ENCODE peak calls at places on chromosomes 5 and 9, in seven cellular contexts. One of them, this sample, is unnamed.

GRCh38 chr5:40754381-40755092 is 1.2 kb downstream of the TTC33 start:
- DNase-seq in activated T-helper 1 cell treated with anti-CD3 and anti-CD28 coated beads, Interleukin-12 subunit alpha, Interleukin-12 subunit beta, Interleukin-2, Interleukin-4 antibody, amounts not matched to agents 30 ng/mL and 10 ng/mL and 1 ng/mL, durations not matched to agents 14 hours and 24 hours and 36 hours: no peak
- DNase-seq in choroid plexus epithelial cell: peak; percentile 68
- DNase-seq in left lung: no peak
- DNase-seq in effector memory CD8-positive, alpha-beta T cell: peak; percentile 1
- DNase-seq in activated CD4-positive, alpha-beta T cell treated with anti-CD3 and anti-CD28 coated beads for 24 hours: no peak
- DNase-seq in endothelial cell: no peak
- DNase-seq in this sample: no peak

GRCh38 chr5:170216262-170216864 is 16.4 kb upstream of the C5orf58 start:
- DNase-seq in activated T-helper 1 cell treated with anti-CD3 and anti-CD28 coated beads, Interleukin-12 subunit alpha, Interleukin-12 subunit beta, Interleukin-2, Interleukin-4 antibody, amounts not matched to agents 30 ng/mL and 10 ng/mL and 1 ng/mL, durations not matched to agents 14 hours and 24 hours and 36 hours: no peak
- DNase-seq in choroid plexus epithelial cell: peak; percentile 87
- DNase-seq in left lung: no peak
- DNase-seq in effector memory CD8-positive, alpha-beta T cell: no peak
- DNase-seq in activated CD4-positive, alpha-beta T cell treated with anti-CD3 and anti-CD28 coated beads for 24 hours: no peak
- DNase-seq in endothelial cell: peak; percentile 56
- DNase-seq in this sample: no peak

GRCh38 chr9:100286257-100286656 is 66.5 kb downstream of the TEX10 start:
- DNase-seq in activated T-helper 1 cell treated with anti-CD3 and anti-CD28 coated beads, Interleukin-12 subunit alpha, Interleukin-12 subunit beta, Interleukin-2, Interleukin-4 antibody, amounts not matched to agents 30 ng/mL and 10 ng/mL and 1 ng/mL, durations not matched to agents 14 hours and 24 hours and 36 hours: no peak
- DNase-seq in choroid plexus epithelial cell: no peak
- DNase-seq in left lung: no peak
- DNase-seq in effector memory CD8-positive, alpha-beta T cell: no peak
- DNase-seq in activated CD4-positive, alpha-beta T cell treated with anti-CD3 and anti-CD28 coated beads for 24 hours: no peak
- DNase-seq in endothelial cell: no peak
- DNase-seq in this sample: no peak

GRCh38 chr9:125529589-125530515 is 177.2 kb downstream of the MAPKAP1 start:
- DNase-seq in activated T-helper 1 cell treated with anti-CD3 and anti-CD28 coated beads, Interleukin-12 subunit alpha, Interleukin-12 subunit beta, Interleukin-2, Interleukin-4 antibody, amounts not matched to agents 30 ng/mL and 10 ng/mL and 1 ng/mL, durations not matched to agents 14 hours and 24 hours and 36 hours: no peak
- DNase-seq in choroid plexus epithelial cell: no peak
- DNase-seq in left lung: no peak
- DNase-seq in effector memory CD8-positive, alpha-beta T cell: no peak
- DNase-seq in activated CD4-positive, alpha-beta T cell treated with anti-CD3 and anti-CD28 coated beads for 24 hours: no peak
- DNase-seq in endothelial cell: no peak
- DNase-seq in this sample: no peak

GRCh38 chr5:32692066-32692746 is 18.9 kb upstream of the NPR3 start:
- DNase-seq in activated T-helper 1 cell treated with anti-CD3 and anti-CD28 coated beads, Interleukin-12 subunit alpha, Interleukin-12 subunit beta, Interleukin-2, Interleukin-4 antibody, amounts not matched to agents 30 ng/mL and 10 ng/mL and 1 ng/mL, durations not matched to agents 14 hours and 24 hours and 36 hours: no peak
- DNase-seq in choroid plexus epithelial cell: peak; percentile 83
- DNase-seq in left lung: no peak
- DNase-seq in effector memory CD8-positive, alpha-beta T cell: no peak
- DNase-seq in activated CD4-positive, alpha-beta T cell treated with anti-CD3 and anti-CD28 coated beads for 24 hours: no peak
- DNase-seq in endothelial cell: no peak
- DNase-seq in this sample: no peak

GRCh38 chr5:176781638-176782570 is 28.5 kb upstream of the UNC5A start:
- DNase-seq in activated T-helper 1 cell treated with anti-CD3 and anti-CD28 coated beads, Interleukin-12 subunit alpha, Interleukin-12 subunit beta, Interleukin-2, Interleukin-4 antibody, amounts not matched to agents 30 ng/mL and 10 ng/mL and 1 ng/mL, durations not matched to agents 14 hours and 24 hours and 36 hours: no peak
- DNase-seq in choroid plexus epithelial cell: peak; percentile 60
- DNase-seq in left lung: no peak
- DNase-seq in effector memory CD8-positive, alpha-beta T cell: no peak
- DNase-seq in activated CD4-positive, alpha-beta T cell treated with anti-CD3 and anti-CD28 coated beads for 24 hours: no peak
- DNase-seq in endothelial cell: no peak
- DNase-seq in this sample: peak; percentile 29

GRCh38 chr5:60810438-60811085 is 33.5 kb downstream of the ELOVL7 start:
- DNase-seq in activated T-helper 1 cell treated with anti-CD3 and anti-CD28 coated beads, Interleukin-12 subunit alpha, Interleukin-12 subunit beta, Interleukin-2, Interleukin-4 antibody, amounts not matched to agents 30 ng/mL and 10 ng/mL and 1 ng/mL, durations not matched to agents 14 hours and 24 hours and 36 hours: no peak
- DNase-seq in choroid plexus epithelial cell: peak; percentile 48
- DNase-seq in left lung: no peak
- DNase-seq in effector memory CD8-positive, alpha-beta T cell: no peak
- DNase-seq in activated CD4-positive, alpha-beta T cell treated with anti-CD3 and anti-CD28 coated beads for 24 hours: no peak
- DNase-seq in endothelial cell: no peak
- DNase-seq in this sample: no peak

GRCh38 chr5:135642934-135643333 is 64.1 kb upstream of the CXCL14 start:
- DNase-seq in activated T-helper 1 cell treated with anti-CD3 and anti-CD28 coated beads, Interleukin-12 subunit alpha, Interleukin-12 subunit beta, Interleukin-2, Interleukin-4 antibody, amounts not matched to agents 30 ng/mL and 10 ng/mL and 1 ng/mL, durations not matched to agents 14 hours and 24 hours and 36 hours: no peak
- DNase-seq in choroid plexus epithelial cell: no peak
- DNase-seq in left lung: no peak
- DNase-seq in effector memory CD8-positive, alpha-beta T cell: no peak
- DNase-seq in activated CD4-positive, alpha-beta T cell treated with anti-CD3 and anti-CD28 coated beads for 24 hours: no peak
- DNase-seq in endothelial cell: no peak
- DNase-seq in this sample: no peak

GRCh38 chr5:177302354-177303110 is 987 bp downstream of the RAB24 start:
- DNase-seq in activated T-helper 1 cell treated with anti-CD3 and anti-CD28 coated beads, Interleukin-12 subunit alpha, Interleukin-12 subunit beta, Interleukin-2, Interleukin-4 antibody, amounts not matched to agents 30 ng/mL and 10 ng/mL and 1 ng/mL, durations not matched to agents 14 hours and 24 hours and 36 hours: no peak
- DNase-seq in choroid plexus epithelial cell: no peak
- DNase-seq in left lung: no peak
- DNase-seq in effector memory CD8-positive, alpha-beta T cell: no peak
- DNase-seq in activated CD4-positive, alpha-beta T cell treated with anti-CD3 and anti-CD28 coated beads for 24 hours: no peak
- DNase-seq in endothelial cell: no peak
- DNase-seq in this sample: no peak

GRCh38 chr5:103216137-103216536 is 42.4 kb upstream of the MACIR start:
- DNase-seq in activated T-helper 1 cell treated with anti-CD3 and anti-CD28 coated beads, Interleukin-12 subunit alpha, Interleukin-12 subunit beta, Interleukin-2, Interleukin-4 antibody, amounts not matched to agents 30 ng/mL and 10 ng/mL and 1 ng/mL, durations not matched to agents 14 hours and 24 hours and 36 hours: no peak
- DNase-seq in choroid plexus epithelial cell: peak; percentile 48
- DNase-seq in left lung: no peak
- DNase-seq in effector memory CD8-positive, alpha-beta T cell: no peak
- DNase-seq in activated CD4-positive, alpha-beta T cell treated with anti-CD3 and anti-CD28 coated beads for 24 hours: no peak
- DNase-seq in endothelial cell: no peak
- DNase-seq in this sample: no peak

GRCh38 chr9:70053864-70054263 is 10.2 kb downstream of the MAMDC2 start:
- DNase-seq in activated T-helper 1 cell treated with anti-CD3 and anti-CD28 coated beads, Interleukin-12 subunit alpha, Interleukin-12 subunit beta, Interleukin-2, Interleukin-4 antibody, amounts not matched to agents 30 ng/mL and 10 ng/mL and 1 ng/mL, durations not matched to agents 14 hours and 24 hours and 36 hours: no peak
- DNase-seq in choroid plexus epithelial cell: no peak
- DNase-seq in left lung: no peak
- DNase-seq in effector memory CD8-positive, alpha-beta T cell: no peak
- DNase-seq in activated CD4-positive, alpha-beta T cell treated with anti-CD3 and anti-CD28 coated beads for 24 hours: no peak
- DNase-seq in endothelial cell: no peak
- DNase-seq in this sample: no peak

GRCh38 chr9:119372951-119373350 is 3.7 kb upstream of the BRINP1 start:
- DNase-seq in activated T-helper 1 cell treated with anti-CD3 and anti-CD28 coated beads, Interleukin-12 subunit alpha, Interleukin-12 subunit beta, Interleukin-2, Interleukin-4 antibody, amounts not matched to agents 30 ng/mL and 10 ng/mL and 1 ng/mL, durations not matched to agents 14 hours and 24 hours and 36 hours: no peak
- DNase-seq in choroid plexus epithelial cell: no peak
- DNase-seq in left lung: no peak
- DNase-seq in effector memory CD8-positive, alpha-beta T cell: no peak
- DNase-seq in activated CD4-positive, alpha-beta T cell treated with anti-CD3 and anti-CD28 coated beads for 24 hours: no peak
- DNase-seq in endothelial cell: no peak
- DNase-seq in this sample: no peak

GRCh38 chr5:147188200-147189108 is 46.4 kb upstream of the STK32A start:
- DNase-seq in activated T-helper 1 cell treated with anti-CD3 and anti-CD28 coated beads, Interleukin-12 subunit alpha, Interleukin-12 subunit beta, Interleukin-2, Interleukin-4 antibody, amounts not matched to agents 30 ng/mL and 10 ng/mL and 1 ng/mL, durations not matched to agents 14 hours and 24 hours and 36 hours: peak; percentile 20
- DNase-seq in choroid plexus epithelial cell: peak; percentile 86
- DNase-seq in left lung: no peak
- DNase-seq in effector memory CD8-positive, alpha-beta T cell: peak; percentile 65
- DNase-seq in activated CD4-positive, alpha-beta T cell treated with anti-CD3 and anti-CD28 coated beads for 24 hours: peak; percentile 37
- DNase-seq in endothelial cell: peak; percentile 62
- DNase-seq in this sample: no peak

GRCh38 chr5:168353216-168353957 is 61.9 kb downstream of the WWC1 start:
- DNase-seq in activated T-helper 1 cell treated with anti-CD3 and anti-CD28 coated beads, Interleukin-12 subunit alpha, Interleukin-12 subunit beta, Interleukin-2, Interleukin-4 antibody, amounts not matched to agents 30 ng/mL and 10 ng/mL and 1 ng/mL, durations not matched to agents 14 hours and 24 hours and 36 hours: no peak
- DNase-seq in choroid plexus epithelial cell: peak; percentile 25
- DNase-seq in left lung: no peak
- DNase-seq in effector memory CD8-positive, alpha-beta T cell: no peak
- DNase-seq in activated CD4-positive, alpha-beta T cell treated with anti-CD3 and anti-CD28 coated beads for 24 hours: no peak
- DNase-seq in endothelial cell: no peak
- DNase-seq in this sample: no peak

GRCh38 chr5:60668715-60669304 is 31.2 kb downstream of the DEPDC1B start:
- DNase-seq in activated T-helper 1 cell treated with anti-CD3 and anti-CD28 coated beads, Interleukin-12 subunit alpha, Interleukin-12 subunit beta, Interleukin-2, Interleukin-4 antibody, amounts not matched to agents 30 ng/mL and 10 ng/mL and 1 ng/mL, durations not matched to agents 14 hours and 24 hours and 36 hours: no peak
- DNase-seq in choroid plexus epithelial cell: peak; percentile 66
- DNase-seq in left lung: no peak
- DNase-seq in effector memory CD8-positive, alpha-beta T cell: no peak
- DNase-seq in activated CD4-positive, alpha-beta T cell treated with anti-CD3 and anti-CD28 coated beads for 24 hours: no peak
- DNase-seq in endothelial cell: no peak
- DNase-seq in this sample: no peak

GRCh38 chr9:124941689-124942561 is 1.0 kb upstream of the GOLGA1 start:
- DNase-seq in activated T-helper 1 cell treated with anti-CD3 and anti-CD28 coated beads, Interleukin-12 subunit alpha, Interleukin-12 subunit beta, Interleukin-2, Interleukin-4 antibody, amounts not matched to agents 30 ng/mL and 10 ng/mL and 1 ng/mL, durations not matched to agents 14 hours and 24 hours and 36 hours: peak; percentile 67
- DNase-seq in choroid plexus epithelial cell: peak; percentile 71
- DNase-seq in left lung: peak; percentile 84
- DNase-seq in effector memory CD8-positive, alpha-beta T cell: peak; percentile 56
- DNase-seq in activated CD4-positive, alpha-beta T cell treated with anti-CD3 and anti-CD28 coated beads for 24 hours: peak; percentile 31
- DNase-seq in endothelial cell: peak; percentile 45
- DNase-seq in this sample: peak; percentile 61

GRCh38 chr9:105046907-105047651 is 119.1 kb upstream of the ABCA1 start:
- DNase-seq in activated T-helper 1 cell treated with anti-CD3 and anti-CD28 coated beads, Interleukin-12 subunit alpha, Interleukin-12 subunit beta, Interleukin-2, Interleukin-4 antibody, amounts not matched to agents 30 ng/mL and 10 ng/mL and 1 ng/mL, durations not matched to agents 14 hours and 24 hours and 36 hours: no peak
- DNase-seq in choroid plexus epithelial cell: no peak
- DNase-seq in left lung: no peak
- DNase-seq in effector memory CD8-positive, alpha-beta T cell: no peak
- DNase-seq in activated CD4-positive, alpha-beta T cell treated with anti-CD3 and anti-CD28 coated beads for 24 hours: no peak
- DNase-seq in endothelial cell: no peak
- DNase-seq in this sample: no peak

GRCh38 chr5:61805101-61805500 is 473.0 kb downstream of the ZSWIM6 start:
- DNase-seq in activated T-helper 1 cell treated with anti-CD3 and anti-CD28 coated beads, Interleukin-12 subunit alpha, Interleukin-12 subunit beta, Interleukin-2, Interleukin-4 antibody, amounts not matched to agents 30 ng/mL and 10 ng/mL and 1 ng/mL, durations not matched to agents 14 hours and 24 hours and 36 hours: no peak
- DNase-seq in choroid plexus epithelial cell: peak; percentile 79
- DNase-seq in left lung: no peak
- DNase-seq in effector memory CD8-positive, alpha-beta T cell: no peak
- DNase-seq in activated CD4-positive, alpha-beta T cell treated with anti-CD3 and anti-CD28 coated beads for 24 hours: no peak
- DNase-seq in endothelial cell: no peak
- DNase-seq in this sample: no peak

GRCh38 chr9:36818965-36819870 is 214.8 kb downstream of the PAX5 start:
- DNase-seq in activated T-helper 1 cell treated with anti-CD3 and anti-CD28 coated beads, Interleukin-12 subunit alpha, Interleukin-12 subunit beta, Interleukin-2, Interleukin-4 antibody, amounts not matched to agents 30 ng/mL and 10 ng/mL and 1 ng/mL, durations not matched to agents 14 hours and 24 hours and 36 hours: no peak
- DNase-seq in choroid plexus epithelial cell: no peak
- DNase-seq in left lung: no peak
- DNase-seq in effector memory CD8-positive, alpha-beta T cell: no peak
- DNase-seq in activated CD4-positive, alpha-beta T cell treated with anti-CD3 and anti-CD28 coated beads for 24 hours: no peak
- DNase-seq in endothelial cell: no peak
- DNase-seq in this sample: no peak

GRCh38 chr5:82365744-82366228 is 87.6 kb upstream of the RPS23 start:
- DNase-seq in activated T-helper 1 cell treated with anti-CD3 and anti-CD28 coated beads, Interleukin-12 subunit alpha, Interleukin-12 subunit beta, Interleukin-2, Interleukin-4 antibody, amounts not matched to agents 30 ng/mL and 10 ng/mL and 1 ng/mL, durations not matched to agents 14 hours and 24 hours and 36 hours: no peak
- DNase-seq in choroid plexus epithelial cell: peak; percentile 94
- DNase-seq in left lung: no peak
- DNase-seq in effector memory CD8-positive, alpha-beta T cell: no peak
- DNase-seq in activated CD4-positive, alpha-beta T cell treated with anti-CD3 and anti-CD28 coated beads for 24 hours: peak; percentile 38
- DNase-seq in endothelial cell: no peak
- DNase-seq in this sample: no peak